ENCODE peak calls at places on chromosomes 16 and 17, in seven cellular contexts. Y is RPMI8226; J is upper lobe of right lung; F is stimulated activated CD4-positive, alpha-beta T cell treated with anti-CD3 and anti-CD28 coated beads, TNF-alpha, amount 100 ng/mL, for 4 hours; U is HuH-7.5; Z is activated effector memory CD4-positive, alpha-beta T cell treated with anti-CD3 and anti-CD28 coated beads, Interleukin-2, amount 50 U/mL, for 16 hours; S is kidney tubule cell. C is an unnamed sample.

GRCh38 chr17:7177954-7178477 is 1.2 kb downstream of the ASGR1 start:
- DNase-seq in J (no peak), F (no peak), Z (no peak), S (peak; percentile 18), U (peak; percentile 59), Y (no peak), C (no peak)

GRCh38 chr17:46270032-46270431 is 24.9 kb upstream of the LRRC37A start:
- DNase-seq in F (no peak), Y (no peak), S (no peak), J (no peak), Z (no peak), U (no peak), C (no peak)

GRCh38 chr16:80107900-80108299 is 432.9 kb upstream of the DYNLRB2 start:
- DNase-seq in F (no peak), S (peak; percentile 69), U (no peak), Y (no peak), J (no peak), Z (no peak), C (no peak)

GRCh38 chr16:17277981-17278381 is 192.8 kb downstream of the XYLT1 start:
- DNase-seq in Z (no peak), F (no peak), S (peak; percentile 13), Y (peak; percentile 32), J (no peak), U (no peak), C (no peak)

GRCh38 chr16:84175351-84176081 is 11.3 kb downstream of the TAF1C start:
- DNase-seq in J (no peak), Y (peak; percentile 71), F (peak; percentile 52), S (peak; percentile 52), U (peak; percentile 81), Z (peak; percentile 85), C (peak; percentile 10)

GRCh38 chr17:49200423-49201083 is 9.8 kb downstream of the GNGT2 start:
- DNase-seq in S (no peak), Y (no peak), J (no peak), F (no peak), U (no peak), Z (no peak), C (no peak)

GRCh38 chr17:8801135-8801840 is 2.1 kb upstream of the MFSD6L start:
- DNase-seq in U (no peak), S (no peak), J (no peak), F (no peak), Z (no peak), Y (peak; percentile 52), C (no peak)

GRCh38 chr16:19089410-19089955 is 22.1 kb downstream of the COQ7 start:
- DNase-seq in F (no peak), U (no peak), J (no peak), Z (no peak), Y (no peak), S (no peak), C (no peak)

GRCh38 chr16:83878838-83879237 is 20.1 kb upstream of the MLYCD start:
- DNase-seq in F (no peak), J (no peak), Y (no peak), U (no peak), Z (no peak), S (peak; percentile 59), C (no peak)

GRCh38 chr17:50051082-50051576 is 4.8 kb upstream of the ITGA3 start:
- DNase-seq in J (no peak), S (peak; percentile 99), Y (peak; percentile 56), U (no peak), F (peak; percentile 26), Z (peak; percentile 84), C (no peak)

GRCh38 chr17:66347661-66348604 is 45.5 kb downstream of the PRKCA start:
- DNase-seq in U (no peak), S (peak; percentile 60), F (no peak), Y (no peak), J (no peak), Z (no peak), C (no peak)

GRCh38 chr17:82113941-82114340 is 15.9 kb upstream of the FASN start:
- DNase-seq in J (no peak), S (no peak), F (no peak), U (no peak), Y (no peak), Z (no peak), C (no peak)

GRCh38 chr16:75695708-75696107 is 5.6 kb downstream of the DUXB start:
- DNase-seq in U (no peak), S (no peak), F (no peak), Z (no peak), J (no peak), Y (peak; percentile 33), C (no peak)

GRCh38 chr16:8798174-8798527 is 512 bp downstream of the PMM2 start:
- DNase-seq in Z (no peak), U (no peak), S (peak; percentile 48), J (no peak), Y (no peak), F (no peak), C (no peak)

GRCh38 chr16:72856797-72857196 is 191.1 kb downstream of the ZFHX3 start:
- DNase-seq in U (peak; percentile 65), S (peak; percentile 30), F (no peak), J (peak; percentile 47), Z (no peak), Y (no peak), C (no peak)

GRCh38 chr16:19113577-19114358 is at the start of gene ITPRIPL2:
- DNase-seq in U (peak; percentile 77), Y (no peak), J (peak; percentile 96), S (peak; percentile 91), Z (no peak), F (no peak), C (no peak)

GRCh38 chr16:71526111-71526998 is at the start of gene CHST4:
- DNase-seq in Z (no peak), J (no peak), F (no peak), U (no peak), S (peak; percentile 31), Y (no peak), C (no peak)

GRCh38 chr16:31177136-31177535 is 2.8 kb upstream of the FUS start:
- DNase-seq in J (peak; percentile 68), Z (peak; percentile 77), F (no peak), Y (peak; percentile 69), S (peak; percentile 92), U (no peak), C (no peak)

GRCh38 chr16:66510711-66511614 is 39.0 kb downstream of the TK2 start:
- DNase-seq in J (no peak), S (peak; percentile 68), U (no peak), Z (no peak), F (no peak), Y (no peak), C (no peak)

GRCh38 chr17:46949291-46950174 is 26.6 kb downstream of the GOSR2 start:
- DNase-seq in J (no peak), S (peak; percentile 73), Y (no peak), Z (no peak), F (no peak), U (no peak), C (no peak)

GRCh38 chr17:69067274-69068047 is 6.7 kb upstream of the ABCA9 start:
- DNase-seq in F (no peak), U (no peak), Z (no peak), S (no peak), J (no peak), Y (no peak), C (no peak)

GRCh38 chr17:78479369-78479768 is 97.8 kb downstream of the DNAH17 start:
- DNase-seq in F (no peak), S (no peak), J (no peak), Z (no peak), U (no peak), Y (no peak), C (no peak)

C was measured in NCI-H1417 treated with DMSO at 0.1 percent for 48 hours.